ENCODE peak calls at places on chromosome 11, in five cellular contexts. One of them, this sample, is unnamed.

GRCh38 chr11:820655-821512 is 2.2 kb downstream of the PNPLA2 start:
- DNase-seq in mammary epithelial cell: peak
- DNase-seq in HCT116: no peak
- DNase-seq in neural progenitor cell: no peak
- DNase-seq in endodermal cell: no peak
- DNase-seq in this sample: peak

GRCh38 chr11:25766332-25767015 is 565.5 kb upstream of the ANO3 start:
- DNase-seq in neural progenitor cell: no peak
- DNase-seq in HCT116: no peak
- DNase-seq in mammary epithelial cell: no peak
- DNase-seq in endodermal cell: no peak
- DNase-seq in this sample: no peak

GRCh38 chr11:88280673-88281316 is 56.7 kb downstream of the CTSC start:
- DNase-seq in neural progenitor cell: no peak
- DNase-seq in mammary epithelial cell: no peak
- DNase-seq in HCT116: no peak
- DNase-seq in endodermal cell: no peak
- DNase-seq in this sample: no peak

GRCh38 chr11:133809525-133810178 is 35.7 kb downstream of the SPATA19 start:
- DNase-seq in neural progenitor cell: peak
- DNase-seq in mammary epithelial cell: no peak
- DNase-seq in HCT116: no peak
- DNase-seq in endodermal cell: peak
- DNase-seq in this sample: no peak

GRCh38 chr11:124762077-124762623 is at the start of gene ESAM:
- DNase-seq in mammary epithelial cell: no peak
- DNase-seq in HCT116: no peak
- DNase-seq in endodermal cell: peak
- DNase-seq in neural progenitor cell: peak
- DNase-seq in this sample: peak

GRCh38 chr11:70462818-70463477 is 64.6 kb downstream of the CTTN start:
- DNase-seq in endodermal cell: peak
- DNase-seq in neural progenitor cell: no peak
- DNase-seq in HCT116: no peak
- DNase-seq in mammary epithelial cell: no peak
- DNase-seq in this sample: no peak

GRCh38 chr11:3795131-3796092 is 1.9 kb downstream of the NUP98 start:
- DNase-seq in neural progenitor cell: no peak
- DNase-seq in endodermal cell: no peak
- DNase-seq in mammary epithelial cell: no peak
- DNase-seq in HCT116: no peak
- DNase-seq in this sample: no peak

GRCh38 chr11:64344721-64345120 is 4.7 kb downstream of the CCDC88B start:
- DNase-seq in neural progenitor cell: no peak
- DNase-seq in endodermal cell: no peak
- DNase-seq in HCT116: no peak
- DNase-seq in mammary epithelial cell: no peak
- DNase-seq in this sample: no peak

GRCh38 chr11:57646756-57647303 is 2.9 kb downstream of the YPEL4 start:
- DNase-seq in endodermal cell: peak
- DNase-seq in HCT116: no peak
- DNase-seq in mammary epithelial cell: no peak
- DNase-seq in neural progenitor cell: no peak
- DNase-seq in this sample: no peak

GRCh38 chr11:45095691-45096010 is 50.8 kb upstream of the PRDM11 start:
- DNase-seq in mammary epithelial cell: no peak
- DNase-seq in endodermal cell: no peak
- DNase-seq in HCT116: no peak
- DNase-seq in neural progenitor cell: no peak
- DNase-seq in this sample: no peak

GRCh38 chr11:132115454-132115853 is 745.0 kb downstream of the NTM start:
- DNase-seq in neural progenitor cell: no peak
- DNase-seq in mammary epithelial cell: no peak
- DNase-seq in HCT116: no peak
- DNase-seq in endodermal cell: peak
- DNase-seq in this sample: no peak

GRCh38 chr11:77056814-77057402 is 9.9 kb upstream of the CAPN5 start:
- DNase-seq in HCT116: no peak
- DNase-seq in mammary epithelial cell: no peak
- DNase-seq in endodermal cell: no peak
- DNase-seq in neural progenitor cell: no peak
- DNase-seq in this sample: no peak

GRCh38 chr11:132037961-132038360 is 667.5 kb downstream of the NTM start:
- DNase-seq in endodermal cell: no peak
- DNase-seq in HCT116: no peak
- DNase-seq in neural progenitor cell: no peak
- DNase-seq in mammary epithelial cell: no peak
- DNase-seq in this sample: no peak

GRCh38 chr11:89736566-89736965 is 26.5 kb downstream of the TRIM77 start:
- DNase-seq in mammary epithelial cell: peak
- DNase-seq in HCT116: no peak
- DNase-seq in endodermal cell: no peak
- DNase-seq in neural progenitor cell: no peak
- DNase-seq in this sample: no peak

GRCh38 chr11:111944139-111944538 is 7.0 kb downstream of the DIXDC1 start:
- DNase-seq in mammary epithelial cell: peak
- DNase-seq in HCT116: no peak
- DNase-seq in neural progenitor cell: no peak
- DNase-seq in endodermal cell: peak
- DNase-seq in this sample: no peak

GRCh38 chr11:19241260-19242183 is 777 bp upstream of the E2F8 start:
- DNase-seq in HCT116: no peak
- DNase-seq in neural progenitor cell: peak
- DNase-seq in endodermal cell: peak
- DNase-seq in mammary epithelial cell: no peak
- DNase-seq in this sample: peak

GRCh38 chr11:7578276-7578955 is 64.6 kb downstream of the PPFIBP2 start:
- DNase-seq in mammary epithelial cell: no peak
- DNase-seq in neural progenitor cell: no peak
- DNase-seq in HCT116: no peak
- DNase-seq in endodermal cell: no peak
- DNase-seq in this sample: no peak
- H3K9ac ChIP-seq in mammary epithelial cell: no peak
- H3K9ac ChIP-seq in neural progenitor cell: no peak
- H3K9ac ChIP-seq in HCT116: no peak
- H3K9ac ChIP-seq in endodermal cell: no peak
- H3K9ac ChIP-seq in this sample: no peak

GRCh38 chr11:34810107-34810562 is 106.0 kb downstream of the APIP start:
- DNase-seq in HCT116: no peak
- DNase-seq in neural progenitor cell: no peak
- DNase-seq in mammary epithelial cell: no peak
- DNase-seq in endodermal cell: no peak
- DNase-seq in this sample: no peak

GRCh38 chr11:34806875-34807274 is 109.3 kb downstream of the APIP start:
- DNase-seq in endodermal cell: peak
- DNase-seq in neural progenitor cell: no peak
- DNase-seq in mammary epithelial cell: no peak
- DNase-seq in HCT116: no peak
- DNase-seq in this sample: no peak

GRCh38 chr11:34809191-34810106 is 106.7 kb downstream of the APIP start:
- DNase-seq in HCT116: no peak
- DNase-seq in endodermal cell: no peak
- DNase-seq in mammary epithelial cell: peak
- DNase-seq in neural progenitor cell: no peak
- DNase-seq in this sample: no peak

GRCh38 chr11:34811858-34812257 is 104.3 kb downstream of the APIP start:
- DNase-seq in neural progenitor cell: no peak
- DNase-seq in endodermal cell: no peak
- DNase-seq in HCT116: no peak
- DNase-seq in mammary epithelial cell: no peak
- DNase-seq in this sample: no peak

GRCh38 chr11:34805937-34806336 is 110.2 kb downstream of the APIP start:
- DNase-seq in neural progenitor cell: no peak
- DNase-seq in mammary epithelial cell: no peak
- DNase-seq in HCT116: no peak
- DNase-seq in endodermal cell: no peak
- DNase-seq in this sample: no peak
- TF ChIP-seq CTCF in neural progenitor cell: no peak
- TF ChIP-seq CTCF in mammary epithelial cell: no peak
- TF ChIP-seq CTCF in HCT116: no peak
- TF ChIP-seq CTCF in endodermal cell: no peak
- TF ChIP-seq CTCF in this sample: no peak

GRCh38 chr11:116984589-116984988 is 113.6 kb downstream of the SIK3 start:
- DNase-seq in mammary epithelial cell: peak
- DNase-seq in HCT116: no peak
- DNase-seq in endodermal cell: no peak
- DNase-seq in neural progenitor cell: no peak
- DNase-seq in this sample: no peak

GRCh38 chr11:116989184-116989583 is 109.0 kb downstream of the SIK3 start:
- DNase-seq in HCT116: no peak
- DNase-seq in mammary epithelial cell: no peak
- DNase-seq in endodermal cell: no peak
- DNase-seq in neural progenitor cell: no peak
- DNase-seq in this sample: no peak

GRCh38 chr11:116984186-116984585 is 114.0 kb downstream of the SIK3 start:
- DNase-seq in HCT116: no peak
- DNase-seq in mammary epithelial cell: peak
- DNase-seq in neural progenitor cell: no peak
- DNase-seq in endodermal cell: no peak
- DNase-seq in this sample: no peak

GRCh38 chr11:116990061-116990473 is 108.2 kb downstream of the SIK3 start:
- DNase-seq in mammary epithelial cell: peak
- DNase-seq in endodermal cell: no peak
- DNase-seq in neural progenitor cell: no peak
- DNase-seq in HCT116: no peak
- DNase-seq in this sample: no peak

DNA sequence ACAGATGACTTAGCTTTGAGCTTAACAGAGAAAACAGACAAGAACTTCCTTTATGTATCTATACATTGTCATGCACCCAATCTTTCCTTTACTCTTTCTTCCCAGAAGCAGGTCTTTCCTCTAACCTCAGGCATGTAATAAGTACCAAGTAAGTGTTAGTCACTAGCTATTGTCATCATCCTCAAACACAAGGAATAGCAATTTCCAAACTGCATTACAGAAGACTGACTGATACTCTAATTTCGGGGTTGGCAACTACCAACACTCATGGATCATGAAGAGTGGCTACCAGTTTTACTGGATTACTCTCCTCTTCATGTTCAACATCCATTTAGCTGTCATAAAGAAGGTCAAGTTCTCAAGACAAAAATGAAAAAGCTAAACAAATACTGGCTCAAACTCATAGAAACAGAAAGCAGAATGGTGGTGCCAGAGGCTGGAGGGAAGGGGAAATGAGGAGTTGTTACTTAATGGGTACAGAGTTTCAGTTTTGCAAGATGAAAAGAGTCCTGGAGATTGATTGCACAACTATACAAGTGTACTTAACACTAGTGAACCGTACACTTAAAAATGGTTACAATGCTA is 111.6 kb downstream of the SIK3 start:
- DNase-seq in HCT116: no peak
- DNase-seq in endodermal cell: no peak
- DNase-seq in mammary epithelial cell: peak
- DNase-seq in neural progenitor cell: no peak
- DNase-seq in this sample: no peak
- H3K4me3 ChIP-seq in HCT116: no peak
- H3K4me3 ChIP-seq in endodermal cell: no peak
- H3K4me3 ChIP-seq in mammary epithelial cell: peak
- H3K4me3 ChIP-seq in neural progenitor cell: no peak
- H3K4me3 ChIP-seq in this sample: no peak

DNA sequence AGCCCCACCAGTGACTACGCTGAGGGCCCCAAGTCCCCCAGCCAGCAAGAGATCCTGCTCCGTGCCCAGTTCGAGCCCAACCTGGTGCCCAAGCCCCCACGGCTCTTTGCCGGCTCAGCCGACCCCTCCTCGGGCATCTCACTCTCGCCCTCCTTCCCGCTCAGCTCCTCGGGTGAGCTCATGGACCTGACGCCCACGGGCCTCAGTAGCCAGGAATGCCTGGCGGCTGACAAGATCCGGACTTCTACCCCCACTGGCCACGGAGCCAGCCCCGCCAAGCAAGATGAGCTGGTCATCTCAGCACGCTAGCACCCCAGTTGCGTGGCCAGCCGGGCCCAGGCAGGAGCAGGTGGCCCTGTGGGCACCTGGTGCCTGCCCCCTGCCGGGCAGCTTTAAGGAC is 8.3 kb upstream of the MYRF start:
- DNase-seq in endodermal cell: no peak
- DNase-seq in HCT116: no peak
- DNase-seq in neural progenitor cell: no peak
- DNase-seq in mammary epithelial cell: no peak
- DNase-seq in this sample: peak
- H3K9ac ChIP-seq in endodermal cell: no peak
- H3K9ac ChIP-seq in HCT116: no peak
- H3K9ac ChIP-seq in neural progenitor cell: no peak
- H3K9ac ChIP-seq in mammary epithelial cell: no peak
- H3K9ac ChIP-seq in this sample: no peak

GRCh38 chr11:128468106-128468505 is 119.3 kb downstream of the ETS1 start:
- DNase-seq in endodermal cell: no peak
- DNase-seq in neural progenitor cell: no peak
- DNase-seq in HCT116: no peak
- DNase-seq in mammary epithelial cell: no peak
- DNase-seq in this sample: no peak

GRCh38 chr11:128467041-128467440 is 120.3 kb downstream of the ETS1 start:
- DNase-seq in endodermal cell: no peak
- DNase-seq in mammary epithelial cell: no peak
- DNase-seq in HCT116: no peak
- DNase-seq in neural progenitor cell: no peak
- DNase-seq in this sample: no peak

GRCh38 chr11:128469220-128469619 is 118.1 kb downstream of the ETS1 start:
- DNase-seq in mammary epithelial cell: no peak
- DNase-seq in HCT116: no peak
- DNase-seq in neural progenitor cell: no peak
- DNase-seq in endodermal cell: no peak
- DNase-seq in this sample: no peak

GRCh38 chr11:128465946-128466688 is 121.2 kb downstream of the ETS1 start:
- DNase-seq in HCT116: no peak
- DNase-seq in neural progenitor cell: no peak
- DNase-seq in mammary epithelial cell: no peak
- DNase-seq in endodermal cell: no peak
- DNase-seq in this sample: no peak

GRCh38 chr11:128467610-128468041 is 119.7 kb downstream of the ETS1 start:
- DNase-seq in HCT116: peak
- DNase-seq in neural progenitor cell: no peak
- DNase-seq in endodermal cell: no peak
- DNase-seq in mammary epithelial cell: peak
- DNase-seq in this sample: peak
- TF ChIP-seq CTCF in HCT116: no peak
- TF ChIP-seq CTCF in neural progenitor cell: no peak
- TF ChIP-seq CTCF in endodermal cell: no peak
- TF ChIP-seq CTCF in mammary epithelial cell: no peak
- TF ChIP-seq CTCF in this sample: no peak

GRCh38 chr11:78310500-78310909 is 107.1 kb downstream of the GAB2 start:
- DNase-seq in neural progenitor cell: no peak
- DNase-seq in endodermal cell: no peak
- DNase-seq in HCT116: no peak
- DNase-seq in mammary epithelial cell: no peak
- DNase-seq in this sample: peak
- H3K4me3 ChIP-seq in neural progenitor cell: no peak
- H3K4me3 ChIP-seq in endodermal cell: no peak
- H3K4me3 ChIP-seq in HCT116: no peak
- H3K4me3 ChIP-seq in mammary epithelial cell: no peak
- H3K4me3 ChIP-seq in this sample: peak

DNA sequence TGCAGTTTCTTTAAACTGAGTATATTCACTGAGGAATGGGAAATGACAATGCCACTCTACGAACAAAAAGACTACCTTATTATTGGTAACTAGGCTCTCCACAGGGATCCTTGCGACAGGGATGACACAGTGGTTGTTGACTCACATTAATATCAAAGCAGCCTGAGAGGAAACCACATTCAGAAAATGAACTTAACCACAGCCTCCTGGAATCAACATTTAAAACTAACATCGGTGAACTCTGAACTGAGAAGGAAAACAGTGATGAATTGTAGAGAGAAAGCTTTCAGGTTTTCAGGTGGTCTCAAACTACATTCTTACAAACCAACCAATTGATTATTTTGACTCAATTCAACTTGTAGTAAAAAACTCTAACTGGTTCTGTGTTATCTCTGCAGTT is 90.3 kb upstream of the MTMR2 start:
- DNase-seq in neural progenitor cell: no peak
- DNase-seq in HCT116: peak
- DNase-seq in mammary epithelial cell: peak
- DNase-seq in endodermal cell: no peak
- DNase-seq in this sample: no peak
- H3K9ac ChIP-seq in neural progenitor cell: no peak
- H3K9ac ChIP-seq in HCT116: no peak
- H3K9ac ChIP-seq in mammary epithelial cell: no peak
- H3K9ac ChIP-seq in endodermal cell: no peak
- H3K9ac ChIP-seq in this sample: no peak